ENCODE peak calls at places on chromosomes 1 and 21, in ten cellular contexts. C is heart right ventricle; S is left ventricle myocardium inferior; D is MCF 10A; Q is CD8-positive, alpha-beta T cell; H is lower lobe of right lung; V is CD4-positive, alpha-beta T cell; J is transverse colon; P is ascending aorta; M is psoas muscle. E is an unnamed sample.

GRCh38 chr1:173152585-173152984 is 54.5 kb downstream of the TNFSF4 start:
- DNase-seq in C (no peak), S (no peak), D (peak), Q (no peak), H (no peak), V (no peak), J (no peak), P (no peak), M (no peak), E (no peak)

GRCh38 chr1:3247521-3248031 is 178.6 kb downstream of the PRDM16 start:
- DNase-seq in C (no peak), S (no peak), D (no peak), Q (no peak), H (no peak), V (no peak), J (no peak), P (no peak), M (no peak), E (no peak)

GRCh38 chr1:119139393-119139792 is 1.1 kb downstream of the WARS2 start:
- DNase-seq in C (no peak), S (no peak), D (no peak), Q (peak), H (no peak), V (no peak), J (no peak), P (no peak), M (no peak), E (no peak)

GRCh38 chr1:9363061-9363471 is 70.4 kb downstream of the SPSB1 start:
- DNase-seq in C (no peak), S (no peak), D (no peak), Q (no peak), H (no peak), V (no peak), J (no peak), P (no peak), M (no peak), E (no peak)

GRCh38 chr1:89911186-89911976 is 83.5 kb upstream of the ZNF326 start:
- DNase-seq in C (no peak), S (no peak), D (no peak), Q (no peak), H (no peak), V (no peak), J (no peak), P (no peak), M (no peak), E (no peak)

GRCh38 chr1:221074325-221074724 is 195.1 kb downstream of the HLX start:
- DNase-seq in C (no peak), S (no peak), D (peak), Q (no peak), H (no peak), V (no peak), J (no peak), P (no peak), M (no peak), E (no peak)

GRCh38 chr1:52952112-52952511 is 25.0 kb downstream of the SCP2 start:
- DNase-seq in C (no peak), S (no peak), D (no peak), Q (no peak), H (no peak), V (no peak), J (no peak), P (no peak), M (no peak), E (no peak)

GRCh38 chr1:151540982-151541377 is 871 bp downstream of the TUFT1 start:
- DNase-seq in C (no peak), S (no peak), D (peak), Q (no peak), H (no peak), V (no peak), J (peak), P (no peak), M (peak), E (no peak)

GRCh38 chr1:30875916-30876315 is 32.6 kb downstream of the SDC3 start:
- DNase-seq in C (no peak), S (no peak), D (no peak), Q (no peak), H (no peak), V (no peak), J (no peak), P (no peak), M (no peak), E (no peak)

GRCh38 chr1:25210728-25211127 is 21.6 kb downstream of the SYF2 start:
- DNase-seq in C (no peak), S (no peak), D (no peak), Q (no peak), H (no peak), V (no peak), J (no peak), P (no peak), M (no peak), E (no peak)
- TF ChIP-seq CTCF in C (no peak), S (no peak), D (no peak), Q (no peak), H (no peak), V (no peak), J (no peak), P (no peak), M (no peak), E (no peak)

DNA sequence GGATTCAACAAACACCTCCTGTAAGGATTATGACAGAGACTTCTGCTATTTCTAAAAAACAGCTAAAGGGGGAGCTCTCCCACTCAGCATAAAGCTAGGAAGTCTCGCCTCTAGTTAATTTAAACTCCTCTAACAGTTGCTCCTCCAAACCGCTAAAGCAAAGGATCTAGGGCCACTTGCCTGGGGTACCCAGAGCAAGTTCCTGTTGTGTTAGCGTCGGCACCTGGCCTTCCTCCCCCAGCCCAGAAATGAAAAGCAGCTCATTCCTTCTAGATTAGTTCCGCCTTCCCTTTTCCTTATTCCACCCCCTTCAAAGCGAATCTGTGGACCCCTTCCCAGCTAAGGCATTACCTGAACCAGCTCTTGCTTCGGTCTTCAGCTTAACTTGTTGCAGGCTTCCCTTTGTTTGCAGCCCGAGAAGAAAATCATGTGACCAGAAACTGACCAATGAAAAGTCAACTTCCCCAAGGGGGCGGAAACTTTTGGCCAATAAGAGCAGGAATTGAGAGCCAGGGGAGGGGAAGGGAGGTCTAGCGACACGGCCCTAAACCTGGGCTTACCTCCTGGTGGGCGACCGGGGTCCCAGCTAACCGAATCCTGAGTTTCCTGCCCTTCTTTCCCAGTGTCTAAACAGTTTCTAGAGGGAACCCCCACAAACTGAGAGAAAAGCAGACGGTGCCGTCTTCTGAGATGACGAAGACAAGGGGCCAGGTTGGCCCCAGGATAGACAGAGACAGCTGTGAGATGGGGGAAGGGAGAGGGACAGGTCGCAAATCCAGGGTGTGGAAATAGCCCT is at the start of gene PBXIP1:
- DNase-seq in C (no peak), S (peak), D (peak), Q (peak), H (no peak), V (peak), J (peak), P (peak), M (peak), E (peak)
- TF ChIP-seq CTCF in C (peak), S (no peak), D (peak), Q (no peak), H (no peak), V (peak), J (no peak), P (peak), M (no peak), E (no peak)

GRCh38 chr1:207049054-207049453 is 2.0 kb downstream of the YOD1 start:
- DNase-seq in C (no peak), S (no peak), D (no peak), Q (no peak), H (no peak), V (no peak), J (no peak), P (no peak), M (no peak), E (no peak)

GRCh38 chr1:207050428-207050767 is 610 bp downstream of the YOD1 start:
- DNase-seq in C (no peak), S (no peak), D (no peak), Q (no peak), H (no peak), V (no peak), J (no peak), P (peak), M (no peak), E (no peak)

GRCh38 chr1:207050768-207051614 is at the start of gene YOD1:
- DNase-seq in C (peak), S (peak), D (peak), Q (peak), H (peak), V (peak), J (peak), P (peak), M (peak), E (peak)

GRCh38 chr1:207049514-207049913 is 1.5 kb downstream of the YOD1 start:
- DNase-seq in C (no peak), S (no peak), D (no peak), Q (no peak), H (no peak), V (no peak), J (no peak), P (no peak), M (no peak), E (no peak)

DNA sequence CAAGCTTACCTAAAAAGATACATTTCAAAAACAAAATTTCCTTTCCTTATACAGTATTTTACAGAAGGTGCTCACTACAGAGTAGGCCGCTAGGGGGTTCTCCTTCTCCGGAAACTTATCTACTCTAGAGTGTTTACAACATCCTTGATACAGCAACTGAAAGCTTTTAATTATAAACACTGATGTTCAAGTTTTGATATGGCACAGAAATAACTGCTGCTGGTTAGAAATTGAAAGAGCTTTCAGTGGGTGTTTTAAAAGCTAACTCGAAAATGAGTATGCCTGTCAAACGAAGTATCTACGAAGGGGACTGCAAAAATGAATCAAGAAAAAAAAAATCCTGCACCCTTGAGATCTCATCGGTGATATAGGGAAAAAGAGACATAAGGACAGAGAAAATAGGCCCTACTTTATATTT is 1.0 kb downstream of the YOD1 start:
- DNase-seq in C (no peak), S (no peak), D (peak), Q (peak), H (no peak), V (peak), J (peak), P (no peak), M (no peak), E (no peak)
- TF ChIP-seq CTCF in C (peak), S (peak), D (peak), Q (peak), H (peak), V (peak), J (peak), P (peak), M (peak), E (peak)

GRCh38 chr1:212916395-212917133 is 33.8 kb upstream of the VASH2 start:
- DNase-seq in C (peak), S (peak), D (no peak), Q (no peak), H (peak), V (no peak), J (peak), P (no peak), M (peak), E (no peak)
- TF ChIP-seq CTCF in C (no peak), S (no peak), D (no peak), Q (no peak), H (no peak), V (no peak), J (no peak), P (no peak), M (no peak), E (no peak)

GRCh38 chr1:147892216-147892615 is 10.4 kb upstream of the GJA8 start:
- DNase-seq in C (no peak), S (no peak), D (peak), Q (no peak), H (no peak), V (no peak), J (no peak), P (no peak), M (no peak), E (no peak)
- TF ChIP-seq CTCF in C (no peak), S (no peak), D (no peak), Q (no peak), H (no peak), V (no peak), J (no peak), P (no peak), M (no peak), E (no peak)

GRCh38 chr1:10561955-10562354 is 87.2 kb downstream of the PEX14 start:
- DNase-seq in C (no peak), S (no peak), D (no peak), Q (no peak), H (no peak), V (no peak), J (no peak), P (no peak), M (no peak), E (no peak)
- TF ChIP-seq CTCF in C (no peak), S (no peak), D (peak), Q (no peak), H (peak), V (peak), J (no peak), P (no peak), M (no peak), E (no peak)

DNA sequence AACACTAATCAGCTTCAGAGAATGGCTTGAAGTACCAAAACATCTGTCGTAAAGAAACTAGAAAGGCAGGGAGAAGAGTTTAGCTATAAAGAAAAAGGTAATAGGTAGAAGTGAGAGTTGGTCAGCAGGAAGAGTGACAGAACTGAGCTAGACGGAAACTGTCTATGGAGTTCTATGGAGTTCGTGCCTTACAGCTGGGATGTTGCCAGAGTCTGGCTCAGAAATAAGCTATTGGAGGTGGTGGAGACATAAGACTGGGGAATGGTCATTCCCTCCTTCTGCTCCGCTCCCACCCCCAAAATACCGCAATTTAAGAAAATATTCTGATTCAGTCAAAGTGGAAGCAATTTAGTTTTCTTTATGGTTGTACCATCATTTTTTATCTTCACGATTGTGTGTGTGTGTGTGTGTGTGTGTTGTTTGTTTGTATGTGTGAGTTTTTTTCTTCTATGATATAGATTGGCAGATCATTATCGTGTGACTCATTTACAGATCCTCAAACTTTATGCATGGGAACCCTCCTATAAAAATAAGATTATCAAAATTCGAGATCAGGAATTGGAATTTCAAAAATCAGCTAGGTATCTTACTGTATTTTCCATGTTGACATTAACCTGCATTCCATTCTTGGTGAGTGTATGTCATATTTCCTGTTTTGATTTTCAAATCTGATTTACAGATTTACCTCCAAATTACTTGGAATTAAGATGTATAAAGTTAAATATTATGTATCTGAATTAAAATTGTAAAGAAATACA is 79.0 kb downstream of the HSPA13 start:
- DNase-seq in C (no peak), S (no peak), D (no peak), Q (no peak), H (no peak), V (no peak), J (no peak), P (no peak), M (no peak), E (no peak)
- TF ChIP-seq CTCF in C (no peak), S (no peak), D (no peak), Q (no peak), H (no peak), V (no peak), J (no peak), P (no peak), M (no peak), E (no peak)

DNA sequence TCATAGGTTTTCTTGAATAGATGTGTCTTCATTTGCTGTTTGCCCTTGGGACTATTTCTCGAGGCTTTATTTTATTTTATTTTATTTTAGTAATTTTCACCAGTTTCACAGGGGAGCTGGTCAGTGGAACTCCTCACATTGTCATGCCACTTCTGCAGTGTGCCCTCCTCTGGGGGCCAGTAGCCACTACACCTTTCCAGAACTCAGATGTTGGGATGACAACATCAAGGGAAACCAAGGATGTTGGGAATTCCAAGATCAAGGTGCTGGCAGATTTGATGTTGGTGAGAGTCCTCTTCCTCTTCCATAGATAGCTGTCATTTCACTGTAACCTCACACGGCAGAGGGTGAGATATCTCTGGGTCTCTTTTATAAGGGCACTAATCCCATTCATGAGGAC is 35.5 kb downstream of the SLC26A9 start:
- DNase-seq in C (no peak), S (no peak), D (peak), Q (no peak), H (no peak), V (no peak), J (no peak), P (no peak), M (no peak), E (no peak)
- TF ChIP-seq CTCF in C (peak), S (peak), D (peak), Q (no peak), H (peak), V (peak), J (peak), P (peak), M (peak), E (no peak)

DNA sequence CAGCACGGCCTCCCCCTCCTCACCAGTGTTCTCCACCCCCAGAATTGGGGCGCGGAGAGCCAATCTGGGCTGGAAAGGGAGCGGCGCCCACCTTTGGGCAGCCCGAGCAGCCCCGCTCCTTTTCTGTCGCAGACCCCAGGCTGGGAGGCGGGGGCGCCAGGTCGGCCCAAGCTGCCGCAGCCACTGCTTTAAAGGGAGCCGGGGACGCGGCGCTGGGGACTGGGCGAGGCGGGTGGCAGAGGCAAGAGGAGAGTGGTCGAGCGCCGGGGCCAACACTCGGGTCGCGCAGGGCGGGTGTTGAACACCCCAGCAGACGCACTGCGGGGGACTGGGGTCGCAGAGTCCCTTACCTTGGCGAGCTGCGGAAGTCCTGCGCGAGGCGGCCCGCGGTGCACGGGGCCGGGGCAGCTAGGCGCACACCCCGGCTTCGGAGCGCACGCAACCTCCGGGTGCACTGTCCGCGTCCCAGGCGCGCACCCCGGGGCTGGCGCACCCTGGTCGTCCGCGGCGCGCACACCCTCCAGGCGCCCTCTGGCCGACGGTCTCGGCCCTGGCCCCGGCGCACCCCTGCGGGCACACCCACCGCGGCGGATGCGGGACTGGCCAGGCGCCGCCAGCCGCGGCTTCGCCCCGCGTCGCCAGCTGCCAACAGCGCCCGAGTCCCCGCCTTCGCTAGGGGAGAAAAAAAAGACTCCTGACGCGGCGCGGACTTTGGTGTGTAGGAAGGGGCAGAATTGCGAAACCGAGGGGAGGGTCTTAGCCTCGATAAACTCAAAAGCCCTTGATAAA is at the start of gene KANK4:
- DNase-seq in C (no peak), S (no peak), D (no peak), Q (no peak), H (no peak), V (no peak), J (peak), P (no peak), M (no peak), E (no peak)
- TF ChIP-seq CTCF in C (peak), S (no peak), D (no peak), Q (no peak), H (no peak), V (no peak), J (no peak), P (no peak), M (no peak), E (no peak)

E was measured in activated B cell treated with CpG ODN at 0.5 μM for 24 hours.